ENCODE peak calls at places on chromosomes 4 and X, in seven cellular contexts. F is fibroblast of lung, C is body of pancreas, T is lung, J is thoracic aorta, H is brain microvascular endothelial cell, P is HCT116. E is an unnamed sample.

GRCh38 chrX:25005382-25006185 is 10.2 kb downstream of the ARX start:
- DNase-seq in C (no peak), J (no peak), T (no peak), P (no peak), H (no peak), F (no peak), E (no peak)

GRCh38 chr4:21769404-21770147 is 179.0 kb downstream of the KCNIP4 start:
- DNase-seq in C (no peak), P (no peak), H (peak; percentile 72), J (no peak), T (no peak), F (peak; percentile 90), E (peak; percentile 55)

GRCh38 chrX:139828830-139829229 is 104.0 kb downstream of the ATP11C start:
- DNase-seq in P (no peak), F (no peak), J (no peak), C (no peak), H (no peak), T (no peak), E (no peak)

GRCh38 chr4:52248836-52249235 is 197.7 kb downstream of the SPATA18 start:
- DNase-seq in P (no peak), C (no peak), H (no peak), J (no peak), F (no peak), T (no peak), E (no peak)

GRCh38 chr4:149841686-149842085 is 26.0 kb upstream of the IQCM start:
- DNase-seq in P (no peak), J (no peak), H (no peak), T (no peak), C (no peak), F (peak; percentile 55), E (no peak)

GRCh38 chr4:141132689-141133145 is 552 bp downstream of the RNF150 start:
- DNase-seq in J (no peak), C (peak; percentile 15), T (no peak), F (peak; percentile 64), P (no peak), H (peak; percentile 16), E (peak; percentile 36)

GRCh38 chr4:137923494-137923893 is 318.7 kb downstream of the SLC7A11 start:
- DNase-seq in P (no peak), C (no peak), J (no peak), F (no peak), T (no peak), H (no peak), E (no peak)

GRCh38 chrX:33178218-33178617 is 33.1 kb downstream of the DMD start:
- DNase-seq in T (no peak), H (no peak), J (no peak), F (no peak), C (no peak), P (no peak), E (no peak)

GRCh38 chr4:60422440-60422839 is 777.7 kb upstream of the ADGRL3 start:
- DNase-seq in T (no peak), C (no peak), F (no peak), P (no peak), H (no peak), J (no peak), E (no peak)

GRCh38 chr4:173332021-173332487 is 2.1 kb downstream of the HMGB2 start:
- DNase-seq in F (no peak), J (no peak), C (no peak), P (no peak), H (no peak), T (no peak), E (no peak)

GRCh38 chrX:134669378-134670098 is 11.3 kb upstream of the PLAC1 start:
- DNase-seq in J (no peak), P (no peak), T (peak; percentile 37), F (peak; percentile 93), H (peak; percentile 85), C (peak; percentile 9), E (peak; percentile 81)

GRCh38 chrX:10079155-10079711 is 77.5 kb upstream of the CLCN4 start:
- DNase-seq in H (no peak), J (no peak), F (no peak), P (no peak), C (peak; percentile 34), T (peak; percentile 71), E (no peak)

GRCh38 chrX:115560978-115561604 is at the start of gene PLS3:
- DNase-seq in C (peak; percentile 76), T (peak; percentile 83), H (peak; percentile 90), J (peak; percentile 36), P (peak; percentile 77), F (peak; percentile 90), E (peak; percentile 85)

GRCh38 chr4:156194896-156195295 is 241.2 kb upstream of the CTSO start:
- DNase-seq in C (no peak), H (no peak), F (no peak), J (no peak), T (no peak), P (no peak), E (no peak)

GRCh38 chr4:20592666-20593065 is 107.6 kb upstream of the PACRGL start:
- DNase-seq in H (no peak), J (no peak), T (no peak), F (peak; percentile 17), P (no peak), C (no peak), E (no peak)

GRCh38 chr4:169440446-169440845 is 169.7 kb upstream of the SH3RF1 start:
- DNase-seq in F (peak; percentile 43), H (peak; percentile 2), P (no peak), C (no peak), J (no peak), T (no peak), E (peak; percentile 75)

GRCh38 chr4:6992728-6993655 is 50.2 kb upstream of the TADA2B start:
- DNase-seq in F (peak; percentile 59), H (no peak), C (no peak), P (no peak), J (no peak), T (no peak), E (no peak)

GRCh38 chrX:57267308-57267707 is 19.2 kb upstream of the FAAH2 start:
- DNase-seq in J (no peak), T (no peak), C (no peak), F (no peak), P (no peak), H (no peak), E (no peak)

GRCh38 chrX:13250831-13251612 is 68.8 kb downstream of the ATXN3L start:
- DNase-seq in C (no peak), H (peak; percentile 82), T (no peak), J (no peak), P (no peak), F (peak; percentile 97), E (peak; percentile 85)
- H3K4me3 ChIP-seq in C (no peak overlapping the region), H (no peak overlapping the region), T (no peak overlapping the region), J (no peak overlapping the region), P (no peak overlapping the region), F (no peak overlapping the region), E (no peak overlapping the region)

GRCh38 chr4:110850461-110851447 is 227.9 kb upstream of the PITX2 start:
- DNase-seq in F (no peak), T (no peak), J (no peak), C (peak; percentile 29), H (no peak), P (no peak), E (no peak)
- H3K4me3 ChIP-seq in F (no peak overlapping the region), T (no peak overlapping the region), J (no peak overlapping the region), C (no peak overlapping the region), H (no peak overlapping the region), P (no peak overlapping the region), E (no peak overlapping the region)

DNA sequence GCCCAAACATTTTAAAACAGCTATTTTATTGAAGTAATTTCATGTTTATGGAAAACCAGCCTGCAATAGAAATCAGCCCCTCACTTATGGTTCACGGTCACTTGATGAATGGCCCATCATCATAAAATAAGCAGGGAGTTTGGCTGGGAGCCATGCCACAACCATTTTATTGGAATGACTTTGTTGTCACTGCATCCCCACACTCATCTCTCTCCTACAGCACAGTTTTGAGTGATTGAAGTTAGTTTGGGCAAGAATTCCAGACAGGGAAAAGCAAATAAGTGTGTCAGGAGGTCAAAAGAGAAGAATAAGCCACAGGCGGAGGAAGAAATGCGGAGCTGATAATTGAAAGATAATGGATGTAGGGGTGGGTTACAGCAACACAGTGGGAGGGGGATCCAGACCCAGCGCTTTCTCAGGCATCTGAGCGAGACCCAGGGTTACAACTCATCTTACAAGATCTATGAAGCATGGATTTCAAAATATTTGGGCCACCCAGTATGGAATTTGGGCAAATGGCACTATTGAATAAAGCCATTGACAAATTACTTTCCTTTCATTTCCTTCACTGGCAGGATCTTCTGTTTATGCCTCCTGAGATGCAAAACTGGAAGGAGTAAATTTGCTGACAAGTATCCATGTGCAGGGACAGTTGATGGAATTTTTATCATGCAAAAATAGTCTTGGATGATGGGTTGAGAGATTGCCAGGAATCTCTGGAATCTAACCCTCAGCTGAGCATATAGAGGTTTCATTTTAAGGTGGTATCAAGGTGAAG is 100.8 kb downstream of the SHROOM3 start:
- DNase-seq in C (no peak), J (no peak), F (peak; percentile 86), P (no peak), H (peak; percentile 48), T (no peak), E (peak; percentile 59)
- H3K4me3 ChIP-seq in C (no peak overlapping the region), J (no peak overlapping the region), F (no peak overlapping the region), P (no peak overlapping the region), H (no peak overlapping the region), T (no peak overlapping the region), E (no peak overlapping the region)

GRCh38 chr4:110160616-110161015 is 37.8 kb downstream of the ELOVL6 start:
- DNase-seq in P (no peak), C (no peak), H (no peak), F (no peak), J (no peak), T (no peak), E (no peak)

GRCh38 chr4:110164856-110165255 is 33.6 kb downstream of the ELOVL6 start:
- DNase-seq in H (no peak), T (no peak), J (no peak), P (no peak), C (no peak), F (no peak), E (no peak)

GRCh38 chr4:110164251-110164650 is 34.2 kb downstream of the ELOVL6 start:
- DNase-seq in J (no peak), C (no peak), P (no peak), H (peak; percentile 70), F (peak; percentile 76), T (no peak), E (peak; percentile 37)

GRCh38 chr4:110163327-110164070 is 34.9 kb downstream of the ELOVL6 start:
- DNase-seq in T (no peak), J (no peak), H (peak; percentile 82), C (no peak), P (peak; percentile 61), F (peak; percentile 92), E (peak; percentile 72)

DNA sequence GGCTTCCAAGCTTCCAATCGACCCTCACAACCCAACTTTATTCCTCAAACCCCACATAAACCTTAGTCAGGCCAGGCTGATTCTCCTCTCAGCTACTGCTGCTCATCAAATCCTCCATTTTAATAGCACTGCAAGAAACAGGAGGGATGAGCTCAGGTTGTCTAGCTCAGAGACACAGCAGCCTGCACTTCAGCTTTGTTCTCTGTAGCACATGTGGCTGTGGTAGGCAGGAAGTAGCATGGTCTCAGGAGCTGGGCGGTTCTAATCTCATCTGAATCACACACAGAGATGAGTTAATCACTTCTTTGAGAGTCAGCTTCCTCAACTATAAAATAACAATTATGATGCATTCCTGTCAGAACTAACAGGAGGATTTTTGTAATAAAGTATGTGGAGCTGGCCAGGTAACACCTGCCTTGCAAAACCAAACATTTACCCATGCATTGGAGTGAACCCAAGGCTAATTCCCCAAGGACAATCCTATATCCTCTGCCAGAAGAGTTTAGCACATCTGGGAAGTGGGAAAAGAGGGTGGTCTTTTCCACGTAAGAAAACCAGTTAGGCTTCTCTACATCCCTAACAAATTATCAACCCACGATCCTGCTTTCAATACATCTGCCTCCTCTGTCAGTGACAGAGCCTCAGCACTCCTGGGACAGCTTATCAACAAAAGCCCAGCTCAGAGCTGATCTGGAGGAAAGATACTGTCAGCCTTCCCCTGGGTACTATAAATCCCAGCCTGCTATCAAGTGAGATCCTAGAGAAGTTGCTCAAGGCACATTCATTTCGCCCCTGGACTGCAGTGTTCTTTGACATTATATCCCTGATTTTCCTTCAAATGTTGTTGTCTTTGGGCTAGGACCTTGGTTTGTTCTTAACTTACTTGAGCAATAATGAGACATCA is 32.8 kb downstream of the ELOVL6 start:
- DNase-seq in P (peak; percentile 31), T (no peak), H (peak; percentile 88), J (no peak), F (peak; percentile 84), C (no peak), E (peak; percentile 66)
- H3K4me3 ChIP-seq in P (no peak overlapping the region), T (no peak overlapping the region), H (no peak overlapping the region), J (no peak overlapping the region), F (no peak overlapping the region), C (no peak overlapping the region), E (no peak overlapping the region)